ENCODE peak calls at places on chromosomes 7 and 10, in four cellular contexts. O is A549, K is transverse colon, D is tibial nerve. N is an unnamed sample. For H3K9me3, the result is how much of the 10 kb centered on the place peaks cover.

GRCh38 chr10:6218692-6219493 is 16.2 kb downstream of the PFKFB3 start:
- DNase-seq in O (no peak), K (no peak), D (no peak), N (no peak)

GRCh38 chr10:23384364-23384763 is 39.8 kb upstream of the C10orf67 start:
- DNase-seq in O (no peak), K (no peak), D (no peak), N (no peak)

GRCh38 chr7:23928391-23928790 is 218.4 kb downstream of the STK31 start:
- DNase-seq in O (no peak), K (no peak), D (no peak), N (no peak)

GRCh38 chr7:101216001-101216859 is 1.2 kb downstream of the PLOD3 start:
- DNase-seq in O (no peak), K (no peak), D (peak), N (no peak)

GRCh38 chr7:105521027-105521730 is 892 bp downstream of the PUS7 start:
- DNase-seq in O (peak), K (peak), D (peak), N (peak)

GRCh38 chr7:114519215-114519614 is 104.6 kb downstream of the FOXP2 start:
- DNase-seq in O (no peak), K (no peak), D (no peak), N (no peak)

GRCh38 chr7:114508096-114508495 is 93.5 kb downstream of the FOXP2 start:
- DNase-seq in O (no peak), K (no peak), D (no peak), N (no peak)

GRCh38 chr10:25633542-25633941 is 300.5 kb upstream of the MYO3A start:
- DNase-seq in O (no peak), K (no peak), D (no peak), N (no peak)

GRCh38 chr7:122206985-122207384 is 62.9 kb upstream of the AASS start:
- DNase-seq in O (no peak), K (no peak), D (no peak), N (no peak)

GRCh38 chr7:100087055-100087750 is 1.6 kb upstream of the COPS6 start:
- DNase-seq in O (no peak), K (no peak), D (no peak), N (no peak)

GRCh38 chr10:36779238-36779846 is 346.1 kb upstream of the ANKRD30A start:
- DNase-seq in O (peak), K (peak), D (peak), N (no peak)

GRCh38 chr10:7956508-7956907 is 98.0 kb upstream of the GATA3 start:
- DNase-seq in O (no peak), K (no peak), D (no peak), N (no peak)

GRCh38 chr7:18395868-18396267 is 99.7 kb upstream of the HDAC9 start:
- DNase-seq in O (no peak), K (no peak), D (no peak), N (no peak)

GRCh38 chr7:117259626-117260025 is 63.2 kb downstream of the WNT2 start:
- DNase-seq in O (no peak), K (no peak), D (no peak), N (no peak)

GRCh38 chr7:12244129-12244528 is 33.0 kb downstream of the TMEM106B start:
- DNase-seq in O (peak), K (peak), D (no peak), N (no peak)

GRCh38 chr10:114967071-114967470 is 29.1 kb downstream of the TRUB1 start:
- DNase-seq in O (no peak), K (no peak), D (no peak), N (no peak)

GRCh38 chr10:21261705-21262285 is 263.7 kb downstream of the SKIDA1 start:
- DNase-seq in O (no peak), K (no peak), D (no peak), N (no peak)

GRCh38 chr7:139589474-139589873 is 66.0 kb downstream of the CLEC2L start:
- DNase-seq in O (no peak), K (no peak), D (no peak), N (no peak)

GRCh38 chr7:108442039-108442568 is 14.1 kb downstream of the NRCAM start:
- DNase-seq in O (peak), K (no peak), D (no peak), N (no peak)

GRCh38 chr10:16887565-16887964 is 70.3 kb upstream of the RSU1 start:
- DNase-seq in O (no peak), K (no peak), D (no peak), N (no peak)

GRCh38 chr10:119759832-119760231 is 34.0 kb downstream of the INPP5F start:
- DNase-seq in O (no peak), K (no peak), D (no peak), N (no peak)

GRCh38 chr10:33465747-33466146 is 131.3 kb upstream of the NRP1 start:
- DNase-seq in O (no peak), K (no peak), D (peak), N (no peak)

GRCh38 chr7:25913574-25914224 is 238.3 kb upstream of the NFE2L3 start:
- DNase-seq in O (no peak), K (no peak), D (no peak), N (no peak)

GRCh38 chr7:35519971-35520809 is 174.7 kb downstream of the HERPUD2 start:
- DNase-seq in O (peak), K (peak), D (peak), N (peak)

GRCh38 chr10:47268696-47269095 is 31.3 kb upstream of the GDF10 start:
- DNase-seq in O (no peak), K (peak), D (no peak), N (no peak)

GRCh38 chr7:28958946-28959417 is 852 bp upstream of the TRIL start:
- DNase-seq in O (no peak), K (no peak), D (no peak), N (no peak)

GRCh38 chr7:24732646-24733413 is 24.4 kb downstream of the GSDME start:
- DNase-seq in O (no peak), K (no peak), D (no peak), N (no peak)

GRCh38 chr7:27123477-27124053 is 7.0 kb downstream of the HOXA4 start:
- DNase-seq in O (no peak), K (no peak), D (no peak), N (no peak)

GRCh38 chr10:35006836-35007235 is 83.3 kb downstream of the CUL2 start:
- DNase-seq in O (no peak), K (no peak), D (no peak), N (no peak)

GRCh38 chr7:42217548-42217947 is 19.5 kb downstream of the GLI3 start:
- DNase-seq in O (no peak), K (no peak), D (no peak), N (no peak)

GRCh38 chr10:27541728-27542285 is 37.7 kb downstream of the RAB18 start:
- DNase-seq in O (no peak), K (no peak), D (no peak), N (no peak)

GRCh38 chr10:91220954-91221696 is 662 bp downstream of the PCGF5 start:
- DNase-seq in O (peak), K (peak), D (peak), N (no peak)

GRCh38 chr10:127695431-127695830 is 41.6 kb upstream of the FOXI2 start:
- DNase-seq in O (no peak), K (no peak), D (no peak), N (no peak)

GRCh38 chr7:110283056-110283455 is 807.9 kb upstream of the LRRN3 start:
- DNase-seq in O (no peak), K (no peak), D (no peak), N (no peak)

GRCh38 chr10:69088471-69088769 is 517 bp downstream of the SRGN start:
- DNase-seq in O (no peak), K (no peak), D (no peak), N (peak)

GRCh38 chr10:71135276-71135675 is 77.1 kb upstream of the UNC5B start:
- DNase-seq in O (no peak), K (no peak), D (no peak), N (no peak)

DNA sequence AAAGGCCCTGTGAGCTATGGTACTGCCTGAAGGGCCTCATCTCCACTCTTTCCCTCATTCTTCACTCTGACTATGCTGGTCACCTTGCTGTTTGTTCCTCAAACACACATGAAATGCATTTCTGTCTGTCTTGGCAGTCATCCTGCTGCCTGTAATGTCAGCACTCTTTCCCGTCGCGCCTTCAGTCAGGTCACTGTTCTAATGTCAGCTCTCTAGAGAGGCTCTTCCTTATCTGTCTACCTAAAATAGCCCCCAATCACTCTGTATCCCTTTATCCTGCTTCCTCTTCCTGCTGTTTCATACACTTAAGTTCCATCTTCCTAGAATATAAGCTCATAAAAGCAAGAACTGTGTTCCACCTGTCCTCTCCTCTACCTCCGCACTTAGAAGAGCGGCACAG is 215.5 kb downstream of the ZNF33B start:
- DNase-seq in O (no peak), K (no peak), D (no peak), N (no peak)
- H3K9me3 ChIP-seq in O (under half), K (under half), D (under half), N (under half)

GRCh38 chr7:2202901-2203550 is 29.7 kb downstream of the MAD1L1 start:
- DNase-seq in O (no peak), K (no peak), D (no peak), N (no peak)
- H3K4me3 ChIP-seq in O (no peak), K (no peak), D (no peak), N (no peak)

GRCh38 chr7:158266817-158267736 is 320.5 kb downstream of the PTPRN2 start:
- DNase-seq in O (no peak), K (peak), D (no peak), N (no peak)

GRCh38 chr7:158268851-158269535 is 318.6 kb downstream of the PTPRN2 start:
- DNase-seq in O (no peak), K (peak), D (no peak), N (no peak)

GRCh38 chr7:158266426-158266816 is 321.2 kb downstream of the PTPRN2 start:
- DNase-seq in O (no peak), K (no peak), D (no peak), N (no peak)

GRCh38 chr7:158265743-158266080 is 321.9 kb downstream of the PTPRN2 start:
- DNase-seq in O (no peak), K (no peak), D (no peak), N (peak)

GRCh38 chr7:158267737-158268435 is 319.7 kb downstream of the PTPRN2 start:
- DNase-seq in O (no peak), K (no peak), D (no peak), N (no peak)
- H3K9me3 ChIP-seq in O (under half), K (under half), D (under half), N (under half)

GRCh38 chr7:54663603-54664234 is 95.3 kb downstream of the SEC61G start:
- DNase-seq in O (no peak), K (no peak), D (no peak), N (no peak)

GRCh38 chr7:54663186-54663585 is 95.8 kb downstream of the SEC61G start:
- DNase-seq in O (no peak), K (no peak), D (no peak), N (no peak)

GRCh38 chr7:54662701-54663100 is 96.3 kb downstream of the SEC61G start:
- DNase-seq in O (no peak), K (no peak), D (no peak), N (no peak)

GRCh38 chr7:54664235-54665228 is 94.5 kb downstream of the SEC61G start:
- DNase-seq in O (peak), K (peak), D (no peak), N (no peak)
- H3K4me3 ChIP-seq in O (peak), K (peak), D (peak), N (no peak)

DNA sequence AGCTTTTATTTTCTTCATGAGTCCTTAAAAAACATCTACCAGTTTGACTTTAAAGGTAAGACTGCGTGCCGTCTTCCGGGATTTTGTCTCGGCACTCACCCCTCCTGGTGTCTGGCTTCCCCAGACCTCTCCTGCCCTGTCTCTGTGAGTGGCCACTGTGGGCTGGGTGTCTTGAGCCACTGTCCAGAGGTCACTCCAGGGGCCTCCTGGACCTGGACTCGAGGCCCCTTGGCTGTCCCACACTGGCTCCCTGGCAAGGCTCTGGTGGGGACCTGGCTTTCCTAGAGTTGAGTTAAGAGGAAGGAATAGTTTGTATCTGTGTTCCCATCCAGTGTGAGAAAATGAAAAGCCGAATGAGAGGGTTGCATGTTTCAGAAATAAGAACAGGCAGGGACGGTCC is 95.5 kb downstream of the NKX6-2 start:
- DNase-seq in O (no peak), K (no peak), D (no peak), N (no peak)
- H3K9me3 ChIP-seq in O (under half), K (under half), D (under half), N (under half)

GRCh38 chr7:95397381-95397780 is 1.2 kb upstream of the PON3 start:
- DNase-seq in O (no peak), K (no peak), D (no peak), N (no peak)
- H3K4me3 ChIP-seq in O (peak), K (no peak), D (no peak), N (no peak)

GRCh38 chr7:67878808-67879207 is 882.2 kb downstream of the TYW1 start:
- DNase-seq in O (no peak), K (no peak), D (no peak), N (no peak)
- H3K9me3 ChIP-seq in O (under half), K (under half), D (under half), N (under half)

GRCh38 chr10:10830316-10831061 is 187.2 kb upstream of the CELF2 start:
- DNase-seq in O (no peak), K (no peak), D (no peak), N (no peak)
- H3K4me3 ChIP-seq in O (no peak), K (no peak), D (no peak), N (no peak)